ENCODE peak calls at places on chromosomes 16 and 17, in four cellular contexts. One of them, this sample, is unnamed.

GRCh38 chr17:31820691-31821435 is 38.2 kb downstream of the COPRS start:
- DNase-seq in WTC11: no peak
- DNase-seq in K562: no peak
- DNase-seq in HepG2: no peak
- DNase-seq in this sample: no peak

GRCh38 chr16:29825145-29826044 is 5.1 kb downstream of the MVP start:
- DNase-seq in WTC11: no peak
- DNase-seq in K562: peak
- DNase-seq in HepG2: no peak
- DNase-seq in this sample: no peak

GRCh38 chr16:49780436-49780835 is 75.5 kb downstream of the ZNF423 start:
- DNase-seq in WTC11: no peak
- DNase-seq in K562: no peak
- DNase-seq in HepG2: no peak
- DNase-seq in this sample: no peak

GRCh38 chr16:50677351-50677750 is 3.8 kb downstream of the SNX20 start:
- DNase-seq in WTC11: peak
- DNase-seq in K562: peak
- DNase-seq in HepG2: no peak
- DNase-seq in this sample: no peak

GRCh38 chr16:14483819-14484385 is 146.2 kb downstream of the PARN start:
- DNase-seq in WTC11: no peak
- DNase-seq in K562: no peak
- DNase-seq in HepG2: no peak
- DNase-seq in this sample: no peak

GRCh38 chr17:44314869-44315661 is 6.7 kb downstream of the RUNDC3A start:
- DNase-seq in WTC11: peak
- DNase-seq in K562: peak
- DNase-seq in HepG2: no peak
- DNase-seq in this sample: no peak

GRCh38 chr16:71441348-71441781 is 489 bp downstream of the TLE7 start:
- DNase-seq in WTC11: peak
- DNase-seq in K562: no peak
- DNase-seq in HepG2: no peak
- DNase-seq in this sample: no peak

GRCh38 chr17:72373910-72374741 is 253.3 kb downstream of the SOX9 start:
- DNase-seq in WTC11: no peak
- DNase-seq in K562: no peak
- DNase-seq in HepG2: no peak
- DNase-seq in this sample: no peak

GRCh38 chr17:80118601-80119270 is 17.4 kb downstream of the GAA start:
- DNase-seq in WTC11: no peak
- DNase-seq in K562: no peak
- DNase-seq in HepG2: no peak
- DNase-seq in this sample: no peak

GRCh38 chr16:66640724-66641314 is 36.3 kb downstream of the CMTM3 start:
- DNase-seq in WTC11: no peak
- DNase-seq in K562: no peak
- DNase-seq in HepG2: peak
- DNase-seq in this sample: no peak

GRCh38 chr16:27892879-27893278 is 170.6 kb downstream of the GSG1L start:
- DNase-seq in WTC11: peak
- DNase-seq in K562: no peak
- DNase-seq in HepG2: no peak
- DNase-seq in this sample: no peak

GRCh38 chr17:81385320-81386111 is 9.7 kb upstream of the BAHCC1 start:
- DNase-seq in WTC11: no peak
- DNase-seq in K562: no peak
- DNase-seq in HepG2: peak
- DNase-seq in this sample: no peak

GRCh38 chr16:87298857-87299465 is 18.2 kb downstream of the C16orf95 start:
- DNase-seq in WTC11: no peak
- DNase-seq in K562: no peak
- DNase-seq in HepG2: no peak
- DNase-seq in this sample: no peak

GRCh38 chr16:58459344-58460218 is 40.4 kb upstream of the NDRG4 start:
- DNase-seq in WTC11: no peak
- DNase-seq in K562: no peak
- DNase-seq in HepG2: peak
- DNase-seq in this sample: no peak

GRCh38 chr17:78037280-78037679 is 78.8 kb downstream of the TNRC6C start:
- DNase-seq in WTC11: no peak
- DNase-seq in K562: no peak
- DNase-seq in HepG2: no peak
- DNase-seq in this sample: no peak

GRCh38 chr16:1709356-1709755 is 3.4 kb downstream of the MAPK8IP3 start:
- DNase-seq in WTC11: no peak
- DNase-seq in K562: no peak
- DNase-seq in HepG2: no peak
- DNase-seq in this sample: no peak

GRCh38 chr17:78227455-78227916 is 3.9 kb upstream of the TMEM235 start:
- DNase-seq in WTC11: no peak
- DNase-seq in K562: no peak
- DNase-seq in HepG2: no peak
- DNase-seq in this sample: no peak

GRCh38 chr16:18804540-18804939 is 3.2 kb upstream of the ARL6IP1 start:
- DNase-seq in WTC11: no peak
- DNase-seq in K562: no peak
- DNase-seq in HepG2: no peak
- DNase-seq in this sample: no peak

GRCh38 chr17:61503961-61504360 is 51.7 kb downstream of the TBX4 start:
- DNase-seq in WTC11: no peak
- DNase-seq in K562: no peak
- DNase-seq in HepG2: no peak
- DNase-seq in this sample: no peak

GRCh38 chr16:9254863-9255262 is 163.4 kb downstream of the HAPSTR1 start:
- DNase-seq in WTC11: no peak
- DNase-seq in K562: no peak
- DNase-seq in HepG2: no peak
- DNase-seq in this sample: no peak

GRCh38 chr16:70568601-70569217 is 45.1 kb downstream of the SF3B3 start:
- DNase-seq in WTC11: no peak
- DNase-seq in K562: no peak
- DNase-seq in HepG2: no peak
- DNase-seq in this sample: no peak

GRCh38 chr17:79951361-79952264 is 84.1 kb downstream of the TBC1D16 start:
- DNase-seq in WTC11: no peak
- DNase-seq in K562: no peak
- DNase-seq in HepG2: peak
- DNase-seq in this sample: no peak

GRCh38 chr17:50813583-50813982 is 21.8 kb upstream of the WFIKKN2 start:
- DNase-seq in WTC11: no peak
- DNase-seq in K562: no peak
- DNase-seq in HepG2: no peak
- DNase-seq in this sample: no peak

GRCh38 chr17:40443196-40443987 is at the start of gene IGFBP4:
- DNase-seq in WTC11: peak
- DNase-seq in K562: peak
- DNase-seq in HepG2: peak
- DNase-seq in this sample: no peak

GRCh38 chr16:55324491-55325447 is 766 bp downstream of the IRX6 start:
- DNase-seq in WTC11: peak
- DNase-seq in K562: no peak
- DNase-seq in HepG2: no peak
- DNase-seq in this sample: no peak

GRCh38 chr16:72561-73537 is at the start of gene RHBDF1:
- DNase-seq in WTC11: peak
- DNase-seq in K562: peak
- DNase-seq in HepG2: no peak
- DNase-seq in this sample: no peak

GRCh38 chr16:57379579-57379978 is 7.3 kb downstream of the CX3CL1 start:
- DNase-seq in WTC11: no peak
- DNase-seq in K562: no peak
- DNase-seq in HepG2: no peak
- DNase-seq in this sample: no peak

GRCh38 chr17:3335876-3336275 is 37.7 kb upstream of the OR3A1 start:
- DNase-seq in WTC11: no peak
- DNase-seq in K562: no peak
- DNase-seq in HepG2: peak
- DNase-seq in this sample: no peak

GRCh38 chr16:30533146-30533522 is 1.5 kb downstream of the ZNF747 start:
- DNase-seq in WTC11: no peak
- DNase-seq in K562: no peak
- DNase-seq in HepG2: no peak
- DNase-seq in this sample: no peak

GRCh38 chr16:81371106-81371505 is 56.3 kb downstream of the GAN start:
- DNase-seq in WTC11: no peak
- DNase-seq in K562: no peak
- DNase-seq in HepG2: no peak
- DNase-seq in this sample: no peak

GRCh38 chr16:70778901-70779309 is 22.1 kb downstream of the VAC14 start:
- DNase-seq in WTC11: peak
- DNase-seq in K562: peak
- DNase-seq in HepG2: peak
- DNase-seq in this sample: no peak

GRCh38 chr16:67922740-67923139 is 8.9 kb downstream of the CTRL start:
- DNase-seq in WTC11: no peak
- DNase-seq in K562: no peak
- DNase-seq in HepG2: no peak
- DNase-seq in this sample: no peak

GRCh38 chr17:14337596-14338079 is 36.8 kb downstream of the HS3ST3B1 start:
- DNase-seq in WTC11: no peak
- DNase-seq in K562: no peak
- DNase-seq in HepG2: no peak
- DNase-seq in this sample: no peak

GRCh38 chr16:19143241-19143640 is 24.8 kb upstream of the SYT17 start:
- DNase-seq in WTC11: no peak
- DNase-seq in K562: no peak
- DNase-seq in HepG2: no peak
- DNase-seq in this sample: no peak

GRCh38 chr17:82737981-82738877 is 2.8 kb downstream of the FN3K start:
- DNase-seq in WTC11: no peak
- DNase-seq in K562: peak
- DNase-seq in HepG2: peak
- DNase-seq in this sample: no peak

GRCh38 chr17:17354560-17355357 is 51.6 kb downstream of the NT5M start:
- DNase-seq in WTC11: peak
- DNase-seq in K562: peak
- DNase-seq in HepG2: peak
- DNase-seq in this sample: peak

GRCh38 chr17:82348866-82349265 is 10.2 kb upstream of the TEX19 start:
- DNase-seq in WTC11: no peak
- DNase-seq in K562: no peak
- DNase-seq in HepG2: no peak
- DNase-seq in this sample: no peak

GRCh38 chr17:19304751-19305150 is 57.8 kb downstream of the B9D1 start:
- DNase-seq in WTC11: no peak
- DNase-seq in K562: no peak
- DNase-seq in HepG2: no peak
- DNase-seq in this sample: no peak

GRCh38 chr17:34177642-34178041 is 77.4 kb upstream of the CCL2 start:
- DNase-seq in WTC11: no peak
- DNase-seq in K562: no peak
- DNase-seq in HepG2: no peak
- DNase-seq in this sample: no peak

GRCh38 chr17:63029520-63029919 is 63.5 kb downstream of the TANC2 start:
- DNase-seq in WTC11: no peak
- DNase-seq in K562: no peak
- DNase-seq in HepG2: no peak
- DNase-seq in this sample: no peak
- TF ChIP-seq TCF7 in WTC11: no peak
- TF ChIP-seq TCF7 in K562: no peak
- TF ChIP-seq TCF7 in HepG2: no peak
- TF ChIP-seq TCF7 in this sample: no peak

GRCh38 chr17:74962622-74963394 is 9.8 kb downstream of the HID1 start:
- DNase-seq in WTC11: no peak
- DNase-seq in K562: no peak
- DNase-seq in HepG2: no peak
- DNase-seq in this sample: no peak

GRCh38 chr17:74959826-74960738 is 12.5 kb downstream of the HID1 start:
- DNase-seq in WTC11: no peak
- DNase-seq in K562: peak
- DNase-seq in HepG2: no peak
- DNase-seq in this sample: no peak

GRCh38 chr17:74957935-74958549 is 14.5 kb downstream of the HID1 start:
- DNase-seq in WTC11: peak
- DNase-seq in K562: peak
- DNase-seq in HepG2: peak
- DNase-seq in this sample: no peak

GRCh38 chr17:74961657-74962360 is 10.8 kb downstream of the HID1 start:
- DNase-seq in WTC11: peak
- DNase-seq in K562: peak
- DNase-seq in HepG2: peak
- DNase-seq in this sample: no peak

DNA sequence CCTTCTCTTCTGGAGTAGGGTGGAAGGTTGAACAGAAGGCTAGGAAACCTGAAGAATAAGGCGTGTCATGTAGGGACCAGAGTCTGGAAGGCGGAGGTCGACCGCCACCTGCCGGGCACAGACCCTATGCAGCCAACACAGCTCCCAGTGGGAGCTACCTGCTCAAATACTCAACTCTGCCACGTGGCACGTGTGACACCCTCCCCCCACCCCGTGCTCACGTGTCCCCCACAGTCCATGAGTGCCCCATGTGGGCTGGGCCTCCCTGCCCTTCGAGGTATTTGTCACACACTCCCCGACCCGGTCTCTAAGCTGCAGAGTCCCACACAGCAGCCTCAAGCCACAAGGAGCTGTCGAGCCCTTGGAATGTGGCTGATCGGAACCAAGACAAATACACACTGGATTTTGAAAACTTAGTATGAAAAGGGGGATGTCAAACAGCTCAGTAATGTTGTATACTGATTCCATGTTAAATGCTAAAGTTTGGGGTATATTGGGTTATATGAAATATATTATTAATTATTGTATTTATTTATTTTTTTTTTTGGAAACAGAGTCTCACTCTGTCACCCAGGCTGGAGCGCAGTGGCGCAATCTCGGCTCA is 11.7 kb downstream of the HID1 start:
- DNase-seq in WTC11: peak
- DNase-seq in K562: peak
- DNase-seq in HepG2: peak
- DNase-seq in this sample: no peak
- TF ChIP-seq TCF7 in WTC11: no peak
- TF ChIP-seq TCF7 in K562: no peak
- TF ChIP-seq TCF7 in HepG2: no peak
- TF ChIP-seq TCF7 in this sample: no peak

DNA sequence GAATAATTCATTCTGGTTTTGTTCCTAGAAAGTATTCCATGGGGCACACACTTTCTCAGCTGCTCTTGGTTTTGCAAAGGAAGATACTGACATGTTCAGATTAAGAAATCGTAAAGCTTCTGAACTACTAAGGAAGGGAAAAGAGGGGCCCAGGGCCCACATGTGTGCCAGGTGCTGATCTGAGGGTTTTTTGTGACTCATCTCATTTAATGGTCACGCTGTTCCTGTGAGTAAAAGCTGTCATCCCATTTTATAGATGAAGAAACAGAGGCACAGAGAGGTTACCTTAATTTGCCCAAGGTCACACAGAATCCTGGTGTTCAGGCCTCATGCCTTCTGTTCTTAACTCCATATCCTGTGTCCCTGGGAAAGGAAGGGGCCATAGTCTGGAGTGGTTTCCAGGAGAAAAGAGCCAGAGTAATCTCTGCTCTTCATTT is 113.2 kb downstream of the MSI2 start:
- DNase-seq in WTC11: no peak
- DNase-seq in K562: no peak
- DNase-seq in HepG2: peak
- DNase-seq in this sample: no peak
- TF ChIP-seq TCF7 in WTC11: no peak
- TF ChIP-seq TCF7 in K562: no peak
- TF ChIP-seq TCF7 in HepG2: no peak
- TF ChIP-seq TCF7 in this sample: no peak

GRCh38 chr16:83714286-83714685 is 93.5 kb upstream of the HSBP1 start:
- DNase-seq in WTC11: no peak
- DNase-seq in K562: no peak
- DNase-seq in HepG2: no peak
- DNase-seq in this sample: no peak
- TF ChIP-seq TCF7 in WTC11: no peak
- TF ChIP-seq TCF7 in K562: no peak
- TF ChIP-seq TCF7 in HepG2: no peak
- TF ChIP-seq TCF7 in this sample: no peak